ENCODE peak calls at places on chromosomes 3 and 15, in seven cellular contexts. R is activated CD4-positive, alpha-beta T cell treated with anti-CD3 and anti-CD28 coated beads, Interleukin-2, amount 50 U/mL, for 1 hour; E is stimulated activated CD4-positive, alpha-beta T cell treated with anti-CD3 and anti-CD28 coated beads, Interleukin-15, amount 100 ng/mL, for 24 hours; Z is stimulated activated naive CD8-positive, alpha-beta T cell treated with anti-CD3 and anti-CD28 coated beads, Interleukin-15, amount 100 ng/mL, for 72 hours; O is activated T-helper 1 cell treated with anti-CD3 and anti-CD28 coated beads, Interleukin-2, amount 50 U/mL, for 16 hours; C is NCI-H774; G is CD8-positive, alpha-beta memory T cell. I is an unnamed sample.

GRCh38 chr3:46811615-46812236 is 51.5 kb downstream of the MYL3 start:
- DNase-seq in R (no peak), E (no peak), Z (no peak), O (no peak), C (peak), G (no peak), I (no peak)

GRCh38 chr3:380801-381200 is 184.2 kb downstream of the CHL1 start:
- DNase-seq in R (no peak), E (no peak), Z (no peak), O (no peak), C (no peak), G (no peak), I (no peak)

GRCh38 chr3:51703776-51704510 is 2.9 kb upstream of the GRM2 start:
- DNase-seq in R (no peak), E (no peak), Z (no peak), O (no peak), C (no peak), G (no peak), I (no peak)

GRCh38 chr15:60708684-60709083 is 229.7 kb upstream of the ICE2 start:
- DNase-seq in R (no peak), E (no peak), Z (no peak), O (no peak), C (no peak), G (no peak), I (no peak)

GRCh38 chr3:50674349-50675178 is at the start of gene DOCK3:
- DNase-seq in R (peak), E (peak), Z (peak), O (peak), C (peak), G (peak), I (no peak)

GRCh38 chr3:47515864-47516319 is 2.4 kb upstream of the ELP6 start:
- DNase-seq in R (no peak), E (no peak), Z (no peak), O (no peak), C (no peak), G (no peak), I (no peak)

GRCh38 chr3:177061382-177061781 is 135.9 kb downstream of the TBL1XR1 start:
- DNase-seq in R (no peak), E (no peak), Z (no peak), O (no peak), C (no peak), G (no peak), I (no peak)

GRCh38 chr15:68816795-68817303 is 3.8 kb downstream of the ANP32A start:
- DNase-seq in R (no peak), E (no peak), Z (no peak), O (no peak), C (no peak), G (no peak), I (no peak)

GRCh38 chr15:85155360-85155759 is 173.7 kb downstream of the PDE8A start:
- DNase-seq in R (no peak), E (no peak), Z (no peak), O (no peak), C (no peak), G (no peak), I (no peak)

GRCh38 chr3:109071349-109072142 is 46.4 kb downstream of the MORC1 start:
- DNase-seq in R (no peak), E (no peak), Z (no peak), O (no peak), C (no peak), G (no peak), I (no peak)

GRCh38 chr3:131348911-131349310 is 32.7 kb upstream of the NUDT16 start:
- DNase-seq in R (no peak), E (no peak), Z (no peak), O (no peak), C (no peak), G (no peak), I (no peak)

GRCh38 chr3:64216706-64217105 is 8.6 kb downstream of the PRICKLE2 start:
- DNase-seq in R (no peak), E (no peak), Z (no peak), O (no peak), C (no peak), G (no peak), I (no peak)

GRCh38 chr3:62169871-62170660 is 203.3 kb downstream of the FEZF2 start:
- DNase-seq in R (no peak), E (no peak), Z (no peak), O (no peak), C (no peak), G (no peak), I (no peak)

GRCh38 chr3:151404316-151404715 is 19.8 kb upstream of the P2RY12 start:
- DNase-seq in R (no peak), E (no peak), Z (no peak), O (no peak), C (no peak), G (no peak), I (peak)

GRCh38 chr15:72992733-72993321 is 59.4 kb upstream of the NEO1 start:
- DNase-seq in R (no peak), E (no peak), Z (no peak), O (no peak), C (no peak), G (no peak), I (no peak)

GRCh38 chr3:129650256-129650872 is 43.9 kb upstream of the PLXND1 start:
- DNase-seq in R (peak), E (peak), Z (peak), O (no peak), C (no peak), G (peak), I (peak)

GRCh38 chr3:186915808-186916796 is 14.2 kb upstream of the ST6GAL1 start:
- DNase-seq in R (no peak), E (no peak), Z (no peak), O (no peak), C (no peak), G (no peak), I (no peak)

GRCh38 chr3:119891944-119892721 is 110.2 kb downstream of the NR1I2 start:
- DNase-seq in R (peak), E (peak), Z (peak), O (no peak), C (no peak), G (peak), I (peak)

GRCh38 chr15:92954578-92954977 is 54.5 kb downstream of the CHD2 start:
- DNase-seq in R (no peak), E (peak), Z (no peak), O (no peak), C (no peak), G (no peak), I (no peak)

GRCh38 chr3:34207826-34208225 is 409.4 kb downstream of the PDCD6IP start:
- DNase-seq in R (no peak), E (no peak), Z (no peak), O (no peak), C (no peak), G (no peak), I (no peak)

GRCh38 chr3:168984872-168985271 is 678.6 kb downstream of the MECOM start:
- DNase-seq in R (no peak), E (no peak), Z (no peak), O (no peak), C (no peak), G (no peak), I (no peak)

GRCh38 chr3:140664111-140664510 is 13.8 kb upstream of the TRIM42 start:
- DNase-seq in R (no peak), E (no peak), Z (no peak), O (no peak), C (no peak), G (no peak), I (no peak)